ENCODE peak calls at places on chromosome 17, in four cellular contexts. T is right cardiac atrium; Q is body of pancreas; E is CD4-positive, alpha-beta memory T cell. F is an unnamed sample.

GRCh38 chr17:34254651-34255380 is at the start of gene CCL2:
- DNase-seq in Q (peak), T (peak), E (no peak), F (peak)

GRCh38 chr17:60091908-60092331 is 13.2 kb upstream of the HEATR6 start:
- DNase-seq in T (no peak), E (no peak), Q (no peak), F (no peak)

GRCh38 chr17:80361495-80362220 is 53.3 kb upstream of the ENDOV start:
- DNase-seq in Q (no peak), T (no peak), E (no peak), F (peak)

GRCh38 chr17:43477832-43478634 is 5.7 kb upstream of the DHX8 start:
- DNase-seq in T (no peak), Q (no peak), E (no peak), F (no peak)

GRCh38 chr17:40355804-40356758 is 8.5 kb downstream of the GJD3 start:
- DNase-seq in T (peak), E (no peak), Q (no peak), F (no peak)

GRCh38 chr17:80559688-80560290 is 15.2 kb downstream of the RPTOR start:
- DNase-seq in Q (no peak), T (no peak), E (no peak), F (no peak)

GRCh38 chr17:76737676-76738467 is at the start of gene MFSD11:
- DNase-seq in E (peak), T (peak), Q (peak), F (peak)

GRCh38 chr17:3034578-3034920 is 28.9 kb downstream of the OR1D5 start:
- DNase-seq in Q (no peak), T (no peak), E (no peak), F (no peak)

GRCh38 chr17:83202002-83203000 is 122.9 kb downstream of the METRNL start:
- DNase-seq in Q (peak), T (peak), E (no peak), F (no peak)

GRCh38 chr17:77810536-77810935 is 148.0 kb upstream of the TNRC6C start:
- DNase-seq in Q (no peak), E (no peak), T (peak), F (no peak)

GRCh38 chr17:5110816-5111215 is 862 bp downstream of the ZNF232 start:
- DNase-seq in E (no peak), T (no peak), Q (no peak), F (no peak)

GRCh38 chr17:31274252-31274651 is 22.8 kb downstream of the OMG start:
- DNase-seq in E (no peak), Q (no peak), T (no peak), F (no peak)

GRCh38 chr17:59436900-59437299 is 105.4 kb downstream of the YPEL2 start:
- DNase-seq in T (peak), Q (no peak), E (no peak), F (no peak)

GRCh38 chr17:66357037-66357436 is 54.6 kb downstream of the PRKCA start:
- DNase-seq in Q (no peak), E (no peak), T (no peak), F (no peak)

GRCh38 chr17:35293151-35293837 is 50.4 kb downstream of the SLFN5 start:
- DNase-seq in E (no peak), Q (no peak), T (no peak), F (no peak)

GRCh38 chr17:37177234-37177633 is 198.6 kb upstream of the C17orf78 start:
- DNase-seq in Q (no peak), E (no peak), T (no peak), F (peak)

GRCh38 chr17:49381033-49381432 is 19.0 kb upstream of the ZNF652 start:
- DNase-seq in T (no peak), Q (peak), E (no peak), F (no peak)

GRCh38 chr17:79730437-79730768 is 340 bp upstream of the ENPP7 start:
- DNase-seq in T (no peak), E (no peak), Q (no peak), F (no peak)

GRCh38 chr17:80919331-80920284 is 72.0 kb upstream of the CHMP6 start:
- DNase-seq in E (no peak), Q (peak), T (no peak), F (no peak)

GRCh38 chr17:39107141-39107540 is 44.3 kb downstream of the PLXDC1 start:
- DNase-seq in T (peak), E (no peak), Q (no peak), F (peak)

GRCh38 chr17:47324224-47325020 is 667 bp downstream of the EFCAB13 start:
- DNase-seq in E (peak), Q (peak), T (peak), F (peak)

DNA sequence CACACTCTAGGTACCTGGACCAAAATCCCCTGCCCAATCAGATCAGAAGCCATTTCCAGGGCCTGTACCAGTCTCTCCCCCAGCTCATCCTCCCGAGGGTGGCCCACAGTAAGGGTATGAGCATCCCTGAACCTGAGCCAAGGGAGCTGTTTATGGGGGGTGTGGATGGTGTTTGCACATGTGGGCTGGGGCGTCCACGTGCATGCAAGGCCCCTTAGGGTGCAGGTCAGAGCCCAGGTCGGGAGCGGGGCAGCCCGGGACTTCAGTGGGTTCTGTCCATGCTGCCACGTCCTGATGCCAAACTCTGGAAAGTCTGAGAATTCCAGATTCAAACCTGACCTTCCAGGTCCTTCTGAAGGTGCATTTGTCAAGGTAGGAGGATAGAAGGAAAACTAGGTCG is 9.8 kb downstream of the MILR1 start:
- DNase-seq in T (no peak), E (no peak), Q (no peak), F (no peak)
- H3K27ac ChIP-seq in T (no peak), E (no peak), Q (no peak), F (no peak)

GRCh38 chr17:57375770-57376181 is 119.5 kb downstream of the MSI2 start:
- DNase-seq in T (no peak), Q (no peak), E (no peak), F (no peak)
- H3K27ac ChIP-seq in T (no peak), Q (no peak), E (no peak), F (no peak)

GRCh38 chr17:17935321-17936271 is 36.6 kb downstream of the TOM1L2 start:
- DNase-seq in Q (no peak), T (no peak), E (no peak), F (peak)

GRCh38 chr17:17938388-17939107 is 33.7 kb downstream of the TOM1L2 start:
- DNase-seq in T (no peak), E (no peak), Q (no peak), F (no peak)

GRCh38 chr17:17940451-17940911 is 31.7 kb downstream of the TOM1L2 start:
- DNase-seq in E (no peak), T (no peak), Q (no peak), F (peak)

GRCh38 chr17:17937450-17937849 is 34.8 kb downstream of the TOM1L2 start:
- DNase-seq in Q (no peak), E (no peak), T (no peak), F (no peak)

DNA sequence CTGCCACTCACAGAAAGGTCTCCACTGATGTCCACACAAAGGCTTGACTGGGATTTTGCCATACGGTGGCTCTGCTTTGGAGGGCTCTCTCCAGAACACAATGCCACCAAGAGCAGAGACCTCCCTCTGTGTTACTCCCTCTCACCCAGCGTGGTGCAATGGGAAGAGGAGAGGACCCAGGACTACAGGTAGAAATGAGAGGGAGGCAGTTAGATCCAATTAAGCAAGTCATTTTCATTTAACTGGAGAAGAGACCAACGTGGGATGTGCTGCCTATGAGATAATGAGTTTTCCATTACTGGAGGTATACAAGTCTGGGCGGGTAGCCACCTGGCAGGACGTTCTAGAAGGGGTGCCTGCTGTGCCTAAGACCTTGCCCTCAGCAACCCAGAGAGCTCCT is 34.2 kb downstream of the TOM1L2 start:
- DNase-seq in E (no peak), T (no peak), Q (no peak), F (no peak)
- H3K27ac ChIP-seq in E (no peak), T (peak), Q (no peak), F (no peak)

DNA sequence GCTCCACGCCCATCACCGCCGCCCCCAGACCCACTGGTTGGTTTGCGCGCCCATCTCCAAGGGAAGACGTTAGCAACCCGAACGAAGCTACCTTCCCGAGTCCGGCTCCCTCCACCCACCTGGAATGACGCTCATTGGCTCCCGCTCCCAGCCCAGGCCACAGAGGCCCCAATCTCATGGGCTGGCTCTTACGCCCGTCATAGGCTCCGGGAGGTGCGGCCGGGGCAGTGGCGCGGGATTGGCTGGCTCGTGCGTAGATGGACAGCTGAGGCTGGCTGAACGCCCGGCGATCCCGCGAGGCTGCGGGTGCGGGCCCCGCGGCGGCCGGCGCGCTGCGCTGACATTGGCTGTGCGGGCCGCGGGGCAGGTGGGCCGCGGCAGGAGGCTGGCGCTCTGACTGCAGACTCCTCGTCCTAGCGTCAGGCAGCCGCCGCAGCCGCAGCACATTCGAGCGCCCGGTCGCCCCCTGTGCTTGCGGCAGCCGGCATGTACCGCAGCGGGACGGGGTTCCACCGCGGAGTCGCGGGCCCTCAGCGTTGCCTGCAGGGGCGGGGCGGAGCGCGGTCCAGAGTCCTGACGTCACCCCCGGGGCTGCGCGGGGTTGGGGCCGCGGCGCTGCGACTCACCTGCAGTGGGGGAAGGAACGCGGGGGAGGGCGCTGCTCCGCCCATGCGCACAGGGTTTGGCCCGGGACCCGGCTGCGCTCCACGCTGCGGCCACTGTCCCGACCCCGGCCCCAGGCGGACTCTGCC is 453 bp upstream of the MYH10 start:
- DNase-seq in Q (peak), T (peak), E (peak), F (peak)
- H3K27ac ChIP-seq in Q (peak), T (peak), E (peak), F (peak)

GRCh38 chr17:74823176-74823495 is 36.5 kb downstream of the GRIN2C start:
- DNase-seq in T (no peak), Q (no peak), E (no peak), F (no peak)

GRCh38 chr17:74827800-74828199 is 31.9 kb downstream of the GRIN2C start:
- DNase-seq in T (no peak), Q (no peak), E (no peak), F (no peak)

GRCh38 chr17:74822329-74823175 is 37.1 kb downstream of the GRIN2C start:
- DNase-seq in Q (no peak), E (no peak), T (peak), F (no peak)

GRCh38 chr17:74825952-74826713 is 33.6 kb downstream of the GRIN2C start:
- DNase-seq in T (no peak), Q (no peak), E (no peak), F (no peak)

DNA sequence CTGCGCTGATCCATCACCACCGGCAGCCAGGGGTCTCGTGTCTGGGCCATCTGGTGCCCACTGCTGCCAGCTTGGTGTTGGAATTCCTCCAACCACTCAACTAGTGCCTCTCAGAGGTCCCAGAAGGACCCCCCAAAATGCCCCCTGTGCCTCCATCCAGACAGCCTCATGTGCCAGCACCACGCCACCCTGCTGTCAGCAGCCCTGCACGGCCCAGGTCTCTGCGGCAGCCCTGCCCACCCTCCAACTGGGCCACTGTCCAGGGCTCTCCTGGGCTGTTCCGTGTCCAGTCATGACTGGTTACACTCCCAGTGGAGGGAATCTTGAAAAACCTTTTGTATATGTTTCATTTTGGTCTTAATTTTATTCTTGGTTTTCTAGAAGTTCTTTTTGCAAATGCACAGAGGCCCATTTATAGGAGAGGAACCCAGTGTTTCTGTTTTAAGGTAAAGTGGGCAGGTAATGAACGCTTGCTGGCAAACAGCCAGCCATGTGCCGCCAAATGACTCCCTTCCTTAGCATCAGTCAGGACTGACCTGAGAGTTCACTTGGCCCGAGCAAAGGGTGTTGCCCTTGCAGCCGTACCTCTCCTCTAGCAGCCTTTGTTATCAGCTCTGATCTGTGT is 34.6 kb downstream of the GRIN2C start:
- DNase-seq in E (no peak), T (peak), Q (no peak), F (no peak)
- H3K27ac ChIP-seq in E (no peak), T (no peak), Q (no peak), F (no peak)

GRCh38 chr17:57905875-57906455 is 49.2 kb downstream of the CUEDC1 start:
- DNase-seq in Q (no peak), T (no peak), E (no peak), F (no peak)
- H3K27ac ChIP-seq in Q (peak), T (no peak), E (no peak), F (no peak)

DNA sequence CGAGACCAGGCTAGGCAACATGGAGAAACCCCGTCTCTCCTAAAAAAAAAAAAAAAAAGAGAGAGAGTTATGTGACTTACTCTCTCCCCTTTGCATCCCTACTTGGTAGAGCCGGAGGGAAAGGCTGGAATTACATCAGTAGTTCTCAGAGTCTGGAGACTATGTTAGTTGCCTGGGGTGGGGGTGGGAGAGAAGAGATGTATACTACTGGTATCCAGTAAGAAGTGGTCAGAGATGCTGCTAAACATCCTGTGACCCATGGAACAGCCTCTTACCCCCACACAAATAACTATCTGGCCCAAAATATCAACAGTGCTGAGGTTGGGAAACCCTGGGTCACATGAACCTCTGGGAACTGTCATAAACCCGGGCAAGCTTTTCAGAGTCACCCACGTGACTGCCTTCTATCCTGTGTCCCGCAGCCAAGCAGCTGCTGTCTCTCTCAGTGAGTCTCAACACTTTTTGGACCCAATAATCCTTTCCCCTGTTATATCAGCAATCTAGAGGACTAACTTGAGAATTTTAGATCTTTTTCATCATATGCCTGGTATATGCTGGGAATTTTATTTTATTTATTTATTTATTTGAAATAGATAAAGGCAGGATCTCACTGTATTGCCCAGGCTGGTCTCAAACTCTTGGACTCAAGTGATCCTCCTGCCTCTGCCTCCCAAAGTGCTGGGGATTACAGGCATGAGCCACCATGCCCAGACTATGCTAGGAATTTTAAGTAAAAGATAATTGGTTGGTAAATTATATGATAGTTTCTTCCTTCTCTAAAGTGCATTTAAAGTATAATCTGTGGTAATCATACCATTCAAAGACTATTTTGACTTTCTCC is 8.7 kb downstream of the EIF1 start:
- DNase-seq in Q (peak), T (peak), E (no peak), F (peak)
- H3K27ac ChIP-seq in Q (peak), T (no peak), E (no peak), F (no peak)

DNA sequence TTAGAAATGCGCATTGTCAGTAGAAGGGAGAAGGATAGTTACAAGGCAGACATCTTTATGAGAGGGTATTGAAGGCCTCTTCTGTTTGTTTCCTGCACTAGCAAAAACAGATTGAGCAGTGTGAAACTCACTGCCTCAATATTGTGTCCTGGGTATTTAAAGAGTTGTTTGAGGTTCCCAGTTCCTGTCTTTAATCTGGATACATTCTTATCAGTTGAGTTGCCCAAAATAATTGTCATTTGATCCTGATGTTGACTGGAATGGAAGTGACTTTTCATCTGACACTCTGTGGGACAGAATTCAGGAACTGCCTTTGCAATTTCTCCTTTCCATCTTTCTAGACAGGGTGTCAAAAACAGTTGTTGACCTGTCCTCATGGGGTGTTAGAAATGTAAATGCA is 1.7 kb downstream of the ATP6V0A1 start:
- DNase-seq in E (no peak), Q (no peak), T (no peak), F (no peak)
- H3K27ac ChIP-seq in E (no peak), Q (peak), T (no peak), F (no peak)